ENCODE peak calls at places on chromosomes 3 and 15, in seven cellular contexts. One of them, this sample, is unnamed. For H3K79me1, the result is how much of the 10 kb centered on the place peaks cover.

GRCh38 chr15:40325188-40325587 is 1.7 kb downstream of the INAFM2 start:
- DNase-seq in neuronal stem cell: no peak
- DNase-seq in mesendoderm: no peak
- DNase-seq in H9: no peak
- DNase-seq in IMR-90: peak
- DNase-seq in mesenchymal stem cell: peak
- DNase-seq in H1: no peak
- DNase-seq in this sample: no peak

GRCh38 chr15:77633134-77633912 is 611 bp upstream of the LINGO1 start:
- DNase-seq in neuronal stem cell: peak
- DNase-seq in mesendoderm: peak
- DNase-seq in H9: peak
- DNase-seq in IMR-90: peak
- DNase-seq in mesenchymal stem cell: peak
- DNase-seq in H1: peak
- DNase-seq in this sample: peak

GRCh38 chr3:152471814-152472605 is 203.3 kb downstream of the MBNL1 start:
- DNase-seq in neuronal stem cell: peak
- DNase-seq in mesendoderm: peak
- DNase-seq in H9: peak
- DNase-seq in IMR-90: peak
- DNase-seq in mesenchymal stem cell: peak
- DNase-seq in H1: peak
- DNase-seq in this sample: peak

GRCh38 chr3:155960060-155960459 is 89.6 kb downstream of the GMPS start:
- DNase-seq in neuronal stem cell: no peak
- DNase-seq in mesendoderm: no peak
- DNase-seq in H9: no peak
- DNase-seq in IMR-90: peak
- DNase-seq in mesenchymal stem cell: no peak
- DNase-seq in H1: no peak
- DNase-seq in this sample: peak

GRCh38 chr3:102113421-102114041 is 264.2 kb downstream of the NFKBIZ start:
- DNase-seq in neuronal stem cell: no peak
- DNase-seq in mesendoderm: no peak
- DNase-seq in H9: no peak
- DNase-seq in IMR-90: peak
- DNase-seq in mesenchymal stem cell: no peak
- DNase-seq in H1: no peak
- DNase-seq in this sample: peak

GRCh38 chr15:32956006-32956405 is 238.2 kb downstream of the GREM1 start:
- DNase-seq in neuronal stem cell: peak
- DNase-seq in mesendoderm: peak
- DNase-seq in H9: peak
- DNase-seq in IMR-90: peak
- DNase-seq in mesenchymal stem cell: peak
- DNase-seq in H1: no peak
- DNase-seq in this sample: peak

GRCh38 chr3:45994661-45995369 is 809 bp downstream of the FYCO1 start:
- DNase-seq in neuronal stem cell: no peak
- DNase-seq in mesendoderm: peak
- DNase-seq in H9: peak
- DNase-seq in IMR-90: no peak
- DNase-seq in mesenchymal stem cell: no peak
- DNase-seq in H1: peak
- DNase-seq in this sample: peak

GRCh38 chr15:63083046-63083445 is 38.6 kb upstream of the LACTB start:
- DNase-seq in neuronal stem cell: no peak
- DNase-seq in mesendoderm: peak
- DNase-seq in H9: peak
- DNase-seq in IMR-90: no peak
- DNase-seq in mesenchymal stem cell: no peak
- DNase-seq in H1: no peak
- DNase-seq in this sample: peak

GRCh38 chr3:195240939-195241338 is 30.0 kb downstream of the XXYLT1 start:
- DNase-seq in neuronal stem cell: no peak
- DNase-seq in mesendoderm: no peak
- DNase-seq in H9: no peak
- DNase-seq in IMR-90: no peak
- DNase-seq in mesenchymal stem cell: no peak
- DNase-seq in H1: peak
- DNase-seq in this sample: no peak

GRCh38 chr3:134369861-134370596 is 4.2 kb downstream of the AMOTL2 start:
- DNase-seq in neuronal stem cell: no peak
- DNase-seq in mesendoderm: no peak
- DNase-seq in H9: peak
- DNase-seq in IMR-90: no peak
- DNase-seq in mesenchymal stem cell: no peak
- DNase-seq in H1: no peak
- DNase-seq in this sample: no peak

GRCh38 chr3:42741796-42742195 is 31.3 kb downstream of the CCDC13 start:
- DNase-seq in neuronal stem cell: no peak
- DNase-seq in mesendoderm: no peak
- DNase-seq in H9: peak
- DNase-seq in IMR-90: no peak
- DNase-seq in mesenchymal stem cell: no peak
- DNase-seq in H1: peak
- DNase-seq in this sample: no peak

GRCh38 chr3:16467368-16467767 is 46.1 kb downstream of the RFTN1 start:
- DNase-seq in neuronal stem cell: no peak
- DNase-seq in mesendoderm: no peak
- DNase-seq in H9: no peak
- DNase-seq in IMR-90: no peak
- DNase-seq in mesenchymal stem cell: peak
- DNase-seq in H1: no peak
- DNase-seq in this sample: no peak

GRCh38 chr3:144426366-144426765 is 454.7 kb downstream of the DIPK2A start:
- DNase-seq in neuronal stem cell: no peak
- DNase-seq in mesendoderm: no peak
- DNase-seq in H9: no peak
- DNase-seq in IMR-90: no peak
- DNase-seq in mesenchymal stem cell: no peak
- DNase-seq in H1: no peak
- DNase-seq in this sample: no peak

GRCh38 chr3:144433006-144433405 is 461.4 kb downstream of the DIPK2A start:
- DNase-seq in neuronal stem cell: no peak
- DNase-seq in mesendoderm: no peak
- DNase-seq in H9: no peak
- DNase-seq in IMR-90: no peak
- DNase-seq in mesenchymal stem cell: no peak
- DNase-seq in H1: no peak
- DNase-seq in this sample: no peak

GRCh38 chr3:144429719-144430121 is 458.1 kb downstream of the DIPK2A start:
- DNase-seq in neuronal stem cell: no peak
- DNase-seq in mesendoderm: no peak
- DNase-seq in H9: no peak
- DNase-seq in IMR-90: no peak
- DNase-seq in mesenchymal stem cell: no peak
- DNase-seq in H1: no peak
- DNase-seq in this sample: peak

DNA sequence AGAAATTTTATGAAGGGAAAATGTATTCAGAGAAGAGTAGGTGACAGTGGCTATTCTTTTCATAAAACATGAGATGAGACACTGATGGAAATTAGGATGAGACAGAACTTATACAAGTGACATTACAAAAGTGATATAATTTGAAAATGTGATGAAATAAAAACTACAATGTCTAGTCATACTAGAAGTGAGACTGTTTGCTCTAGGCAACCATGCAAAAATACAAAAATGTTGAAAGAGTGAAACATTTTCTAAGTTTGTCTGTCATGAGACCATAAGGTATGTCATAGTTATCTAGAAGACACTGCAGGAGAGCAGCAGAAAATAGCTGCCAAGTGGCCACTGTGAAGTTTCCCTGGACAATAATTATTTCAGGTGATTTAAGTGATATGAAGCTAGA is 459.5 kb downstream of the DIPK2A start:
- DNase-seq in neuronal stem cell: no peak
- DNase-seq in mesendoderm: no peak
- DNase-seq in H9: no peak
- DNase-seq in IMR-90: no peak
- DNase-seq in mesenchymal stem cell: no peak
- DNase-seq in H1: no peak
- DNase-seq in this sample: no peak
- H3K79me1 ChIP-seq in neuronal stem cell: under half
- H3K79me1 ChIP-seq in mesendoderm: under half
- H3K79me1 ChIP-seq in H9: under half
- H3K79me1 ChIP-seq in IMR-90: under half
- H3K79me1 ChIP-seq in mesenchymal stem cell: under half
- H3K79me1 ChIP-seq in H1: under half
- H3K79me1 ChIP-seq in this sample: under half

GRCh38 chr15:50576156-50576555 is 29.7 kb upstream of the USP50 start:
- DNase-seq in neuronal stem cell: no peak
- DNase-seq in mesendoderm: no peak
- DNase-seq in H9: no peak
- DNase-seq in IMR-90: no peak
- DNase-seq in mesenchymal stem cell: no peak
- DNase-seq in H1: no peak
- DNase-seq in this sample: no peak

DNA sequence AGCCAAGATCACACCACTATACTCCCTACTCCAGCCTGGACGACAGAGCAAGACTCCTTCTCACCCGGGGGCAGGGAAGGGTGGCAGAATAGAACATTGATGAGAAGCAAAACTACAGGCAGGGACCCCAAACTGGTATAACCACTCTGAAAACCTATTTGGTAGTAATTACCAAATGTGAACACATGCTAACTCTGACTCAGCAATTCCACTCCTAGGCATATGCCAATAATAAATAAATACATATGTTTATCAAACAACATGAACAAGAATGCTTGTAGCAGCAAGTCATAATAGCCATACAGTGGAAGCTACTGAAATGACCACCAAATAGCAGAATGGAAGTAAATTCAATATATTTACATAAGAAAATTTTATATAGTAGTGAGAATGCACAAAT is 31.0 kb upstream of the USP50 start:
- DNase-seq in neuronal stem cell: no peak
- DNase-seq in mesendoderm: no peak
- DNase-seq in H9: no peak
- DNase-seq in IMR-90: no peak
- DNase-seq in mesenchymal stem cell: no peak
- DNase-seq in H1: no peak
- DNase-seq in this sample: no peak
- H3K9ac ChIP-seq in neuronal stem cell: no peak
- H3K9ac ChIP-seq in mesendoderm: no peak
- H3K9ac ChIP-seq in H9: no peak
- H3K9ac ChIP-seq in IMR-90: no peak
- H3K9ac ChIP-seq in mesenchymal stem cell: no peak
- H3K9ac ChIP-seq in H1: no peak
- H3K9ac ChIP-seq in this sample: no peak

DNA sequence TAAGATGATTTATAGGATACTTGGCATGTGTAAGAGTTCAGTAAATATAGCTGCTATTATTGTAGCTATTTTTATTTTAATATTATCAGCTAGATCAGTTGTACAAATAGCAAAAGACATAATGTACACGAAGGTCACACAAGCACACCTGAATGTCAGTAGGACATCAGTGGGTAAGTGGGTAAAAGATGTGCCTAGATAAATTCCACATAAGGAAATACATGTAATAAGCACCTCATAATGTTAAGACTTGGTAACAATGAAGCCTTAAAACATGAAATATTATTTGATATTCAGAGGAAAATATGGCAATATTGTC is 41.5 kb downstream of the ABHD2 start:
- DNase-seq in neuronal stem cell: no peak
- DNase-seq in mesendoderm: no peak
- DNase-seq in H9: no peak
- DNase-seq in IMR-90: no peak
- DNase-seq in mesenchymal stem cell: no peak
- DNase-seq in H1: no peak
- DNase-seq in this sample: no peak
- H3K4ac ChIP-seq in neuronal stem cell: no peak
- H3K4ac ChIP-seq in mesendoderm: no peak
- H3K4ac ChIP-seq in H9: no peak
- H3K4ac ChIP-seq in IMR-90: no peak
- H3K4ac ChIP-seq in mesenchymal stem cell: no peak
- H3K4ac ChIP-seq in H1: no peak
- H3K4ac ChIP-seq in this sample: no peak

DNA sequence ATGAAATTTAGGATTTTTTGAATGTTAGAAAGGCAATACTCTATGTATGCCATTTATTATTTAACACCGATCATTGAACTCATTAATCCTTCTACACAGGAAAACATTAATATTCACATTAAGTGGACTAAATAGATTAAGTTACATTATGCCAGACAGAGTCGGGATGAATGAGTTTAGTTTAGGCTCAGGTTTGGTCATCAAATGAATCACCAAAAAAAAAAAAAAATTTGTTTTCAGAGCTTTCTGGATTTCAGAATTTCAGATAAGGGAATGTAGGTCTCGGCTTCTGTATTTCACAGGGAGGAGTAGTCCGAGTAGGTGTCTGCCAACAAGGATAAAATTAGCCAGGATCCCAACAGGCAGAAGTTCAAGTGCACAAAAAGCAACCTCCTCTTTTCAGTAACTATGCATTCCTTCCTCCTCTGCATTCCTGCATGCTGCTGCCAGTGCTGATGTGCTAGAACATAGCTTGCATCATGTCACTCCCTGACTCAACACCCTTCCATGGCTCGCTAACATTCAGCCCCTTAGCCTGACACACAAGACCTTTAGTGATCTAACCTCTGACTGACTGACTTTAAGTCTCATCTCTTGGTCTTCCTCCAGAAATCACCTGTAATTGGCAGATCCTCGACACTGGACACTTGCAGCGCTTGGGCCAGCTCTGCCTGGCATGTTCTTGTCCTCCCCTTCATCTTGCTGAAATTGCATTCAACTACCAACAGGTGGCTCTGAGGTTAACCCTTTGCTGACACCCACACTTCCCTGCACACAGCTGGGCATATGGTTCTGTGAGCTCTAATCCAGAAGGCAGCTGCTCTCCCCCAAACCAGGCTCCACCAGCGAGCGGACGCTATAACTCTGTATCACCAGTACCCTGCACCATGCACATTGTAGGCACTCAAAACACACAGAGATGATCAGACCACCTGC is 145.4 kb upstream of the PROK2 start:
- DNase-seq in neuronal stem cell: peak
- DNase-seq in mesendoderm: peak
- DNase-seq in H9: peak
- DNase-seq in IMR-90: peak
- DNase-seq in mesenchymal stem cell: peak
- DNase-seq in H1: peak
- DNase-seq in this sample: peak
- H3K79me1 ChIP-seq in neuronal stem cell: under half
- H3K79me1 ChIP-seq in mesendoderm: under half
- H3K79me1 ChIP-seq in H9: under half
- H3K79me1 ChIP-seq in IMR-90: under half
- H3K79me1 ChIP-seq in mesenchymal stem cell: under half
- H3K79me1 ChIP-seq in H1: under half
- H3K79me1 ChIP-seq in this sample: under half

DNA sequence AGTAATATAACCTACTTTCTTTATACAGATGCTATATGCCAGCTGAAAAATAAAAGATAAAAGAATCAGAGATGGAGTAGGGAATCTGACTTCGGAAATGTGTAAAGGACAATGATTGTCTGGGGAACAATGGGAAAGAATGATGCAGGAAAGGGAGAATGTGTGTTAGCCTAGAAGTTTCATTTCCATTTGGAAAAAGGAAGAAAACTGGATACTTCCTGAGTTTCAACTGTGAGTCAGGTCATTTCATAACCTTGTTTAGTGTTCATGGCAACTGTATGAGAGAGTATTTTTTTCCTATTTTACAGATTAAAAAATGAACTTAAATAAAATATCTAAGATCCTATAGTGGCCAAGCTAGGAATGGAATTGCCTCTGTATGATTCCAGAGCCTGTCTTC is 261.3 kb upstream of the NECTIN3 start:
- DNase-seq in neuronal stem cell: no peak
- DNase-seq in mesendoderm: no peak
- DNase-seq in H9: no peak
- DNase-seq in IMR-90: peak
- DNase-seq in mesenchymal stem cell: peak
- DNase-seq in H1: no peak
- DNase-seq in this sample: no peak
- H3K9ac ChIP-seq in neuronal stem cell: no peak
- H3K9ac ChIP-seq in mesendoderm: no peak
- H3K9ac ChIP-seq in H9: no peak
- H3K9ac ChIP-seq in IMR-90: no peak
- H3K9ac ChIP-seq in mesenchymal stem cell: peak
- H3K9ac ChIP-seq in H1: no peak
- H3K9ac ChIP-seq in this sample: no peak

This sample was measured in trophoblast cell.